ENCODE peak calls at places on chromosomes 5 and 9, in four cellular contexts. One of them, this sample, is unnamed.
A peak's percentile ranks its signal among the peaks of the same experiment; 100 is the strongest.

GRCh38 chr5:51242453-51242852 is 140.8 kb upstream of the ISL1 start:
- DNase-seq in hippocampal formation: no peak
- DNase-seq in putamen: no peak
- DNase-seq in PC-3: peak; percentile 39
- DNase-seq in this sample: no peak

GRCh38 chr5:62948294-62948693 is 369.7 kb downstream of the LRRC70 start:
- DNase-seq in hippocampal formation: no peak
- DNase-seq in putamen: no peak
- DNase-seq in PC-3: no peak
- DNase-seq in this sample: no peak

GRCh38 chr9:137828527-137829259 is 48.9 kb upstream of the CACNA1B start:
- DNase-seq in hippocampal formation: no peak
- DNase-seq in putamen: no peak
- DNase-seq in PC-3: no peak
- DNase-seq in this sample: no peak

GRCh38 chr5:169629847-169630548 is 7.1 kb upstream of the DOCK2 start:
- DNase-seq in hippocampal formation: no peak
- DNase-seq in putamen: no peak
- DNase-seq in PC-3: peak; percentile 86
- DNase-seq in this sample: no peak

GRCh38 chr5:149268928-149269557 is 2.6 kb upstream of the AFAP1L1 start:
- DNase-seq in hippocampal formation: no peak
- DNase-seq in putamen: peak; percentile 57
- DNase-seq in PC-3: peak; percentile 96
- DNase-seq in this sample: peak; percentile 26

GRCh38 chr9:81855538-81855937 is 72.7 kb upstream of the SPATA31D4 start:
- DNase-seq in hippocampal formation: no peak
- DNase-seq in putamen: no peak
- DNase-seq in PC-3: peak; percentile 62
- DNase-seq in this sample: no peak

GRCh38 chr5:36360311-36360710 is 58.6 kb upstream of the RANBP3L start:
- DNase-seq in hippocampal formation: no peak
- DNase-seq in putamen: no peak
- DNase-seq in PC-3: no peak
- DNase-seq in this sample: no peak

GRCh38 chr9:38200431-38200830 is 131.4 kb upstream of the SHB start:
- DNase-seq in hippocampal formation: no peak
- DNase-seq in putamen: peak; percentile 82
- DNase-seq in PC-3: no peak
- DNase-seq in this sample: no peak

GRCh38 chr5:133825631-133826289 is 142.7 kb downstream of the C5orf15 start:
- DNase-seq in hippocampal formation: no peak
- DNase-seq in putamen: no peak
- DNase-seq in PC-3: no peak
- DNase-seq in this sample: no peak

GRCh38 chr9:90307177-90307833 is 335.3 kb downstream of the DIRAS2 start:
- DNase-seq in hippocampal formation: no peak
- DNase-seq in putamen: no peak
- DNase-seq in PC-3: no peak
- DNase-seq in this sample: no peak

GRCh38 chr9:128554155-128554862 is 1.9 kb downstream of the SPTAN1 start:
- DNase-seq in hippocampal formation: no peak
- DNase-seq in putamen: peak; percentile 39
- DNase-seq in PC-3: peak; percentile 81
- DNase-seq in this sample: peak; percentile 37

GRCh38 chr5:137122075-137122474 is 377.1 kb downstream of the SPOCK1 start:
- DNase-seq in hippocampal formation: no peak
- DNase-seq in putamen: no peak
- DNase-seq in PC-3: no peak
- DNase-seq in this sample: no peak

This sample was measured in SK-N-MC.